ENCODE peak calls at places on chromosomes 7 and 10, in seven cellular contexts. D, U, L, X, W, C and T are unnamed samples.

GRCh38 chr7:159136013-159136412 is 8.7 kb downstream of the VIPR2 start:
- DNase-seq in D (no peak), U (no peak), L (no peak), X (no peak), W (no peak), C (peak; percentile 23), T (no peak)

GRCh38 chr10:64350665-64351064 is 829.5 kb downstream of the REEP3 start:
- DNase-seq in D (no peak), U (no peak), L (no peak), X (no peak), W (no peak), C (no peak), T (no peak)

GRCh38 chr10:110671788-110672579 is 27.8 kb downstream of the RBM20 start:
- DNase-seq in D (peak; percentile 75), U (peak; percentile 88), L (peak; percentile 64), X (peak; percentile 30), W (peak; percentile 78), C (peak; percentile 85), T (peak; percentile 78)

GRCh38 chr10:61974611-61975010 is 73.1 kb downstream of the ARID5B start:
- DNase-seq in D (peak; percentile 53), U (peak; percentile 72), L (no peak), X (peak; percentile 62), W (no peak), C (no peak), T (peak; percentile 31)

GRCh38 chr7:141456298-141456697 is 94.9 kb upstream of the AGK start:
- DNase-seq in D (no peak), U (no peak), L (no peak), X (no peak), W (no peak), C (no peak), T (no peak)

GRCh38 chr10:86387221-86387794 is 20.7 kb upstream of the GRID1 start:
- DNase-seq in D (no peak), U (no peak), L (no peak), X (no peak), W (no peak), C (peak; percentile 38), T (no peak)

GRCh38 chr7:106126170-106126938 is 14.2 kb upstream of the SYPL1 start:
- DNase-seq in D (no peak), U (peak; percentile 19), L (peak; percentile 21), X (no peak), W (no peak), C (no peak), T (no peak)

GRCh38 chr10:3045471-3046209 is 21.7 kb upstream of the PFKP start:
- DNase-seq in D (peak; percentile 64), U (no peak), L (peak; percentile 96), X (peak; percentile 65), W (no peak), C (peak; percentile 89), T (peak; percentile 31)

GRCh38 chr10:21524526-21525366 is 736 bp downstream of the SKIDA1 start:
- DNase-seq in D (no peak), U (no peak), L (peak; percentile 15), X (peak; percentile 55), W (no peak), C (no peak), T (peak; percentile 35)

GRCh38 chr7:8261711-8262695 is at the start of gene ICA1:
- DNase-seq in D (peak; percentile 70), U (peak; percentile 93), L (peak; percentile 89), X (peak; percentile 19), W (no peak), C (peak; percentile 90), T (no peak)

GRCh38 chr7:75757860-75758259 is 14.2 kb downstream of the CCL26 start:
- DNase-seq in D (no peak), U (no peak), L (no peak), X (no peak), W (no peak), C (no peak), T (no peak)

GRCh38 chr10:36141786-36142560 is 499.9 kb upstream of the FZD8 start:
- DNase-seq in D (no peak), U (no peak), L (no peak), X (no peak), W (no peak), C (no peak), T (no peak)

GRCh38 chr10:76453997-76454396 is 1022.6 kb downstream of the LRMDA start:
- DNase-seq in D (no peak), U (no peak), L (no peak), X (no peak), W (no peak), C (no peak), T (no peak)

GRCh38 chr7:132461043-132461592 is 115.2 kb downstream of the PLXNA4 start:
- DNase-seq in D (no peak), U (no peak), L (no peak), X (no peak), W (no peak), C (no peak), T (no peak)

GRCh38 chr10:17805921-17806577 is 3.1 kb upstream of the MRC1 start:
- DNase-seq in D (no peak), U (no peak), L (peak; percentile 12), X (no peak), W (peak; percentile 29), C (no peak), T (no peak)

GRCh38 chr10:70676511-70676910 is 4.2 kb downstream of the ADAMTS14 start:
- DNase-seq in D (no peak), U (no peak), L (no peak), X (no peak), W (no peak), C (no peak), T (no peak)
- TF ChIP-seq CTCF in D (no peak), U (no peak), L (no peak), X (no peak), W (no peak), C (no peak), T (no peak)

GRCh38 chr10:22564060-22564459 is 150.3 kb downstream of the PIP4K2A start:
- DNase-seq in D (no peak), U (no peak), L (no peak), X (no peak), W (no peak), C (no peak), T (no peak)

GRCh38 chr10:22570234-22570633 is 144.1 kb downstream of the PIP4K2A start:
- DNase-seq in D (no peak), U (no peak), L (no peak), X (no peak), W (no peak), C (no peak), T (no peak)

GRCh38 chr10:22573820-22574569 is 140.4 kb downstream of the PIP4K2A start:
- DNase-seq in D (no peak), U (peak; percentile 12), L (no peak), X (no peak), W (peak; percentile 32), C (no peak), T (no peak)

GRCh38 chr10:22570733-22571430 is 143.5 kb downstream of the PIP4K2A start:
- DNase-seq in D (no peak), U (no peak), L (no peak), X (no peak), W (no peak), C (no peak), T (no peak)

DNA sequence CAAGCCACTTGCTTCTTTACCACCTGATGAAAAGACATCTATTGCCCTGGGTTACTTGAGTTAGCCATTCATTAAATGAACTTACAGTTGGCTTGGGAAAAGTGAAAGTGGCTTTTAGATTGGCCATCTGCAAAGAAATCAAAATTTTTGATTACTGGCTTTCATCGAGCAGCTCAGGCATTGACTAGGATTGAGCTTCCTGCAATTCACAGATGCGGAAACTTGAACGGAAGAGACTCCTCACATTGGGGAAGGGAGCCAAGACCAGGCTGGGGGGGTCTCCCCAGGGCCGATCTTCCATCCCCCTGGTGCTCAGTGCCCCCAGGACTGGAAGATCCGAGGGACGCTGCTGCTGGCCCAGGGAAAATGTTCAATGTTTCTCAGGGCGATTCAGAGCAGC is 145.4 kb downstream of the PIP4K2A start:
- DNase-seq in D (no peak), U (no peak), L (no peak), X (no peak), W (no peak), C (no peak), T (no peak)
- H3K36me3 ChIP-seq in D (peaks cover 39% of the 10 kb centered on the region), U (peaks cover 6% of the 10 kb centered on the region), L (no peaks in the 10 kb centered on the region), X (peaks cover 2% of the 10 kb centered on the region), W (peaks cover 11% of the 10 kb centered on the region), C (peaks cover 38% of the 10 kb centered on the region), T (no peaks in the 10 kb centered on the region)

GRCh38 chr7:1449501-1449900 is 9.8 kb downstream of the MICALL2 start:
- DNase-seq in D (no peak), U (no peak), L (no peak), X (no peak), W (no peak), C (no peak), T (no peak)

GRCh38 chr7:1447551-1448244 is 11.6 kb downstream of the MICALL2 start:
- DNase-seq in D (no peak), U (no peak), L (no peak), X (no peak), W (no peak), C (no peak), T (no peak)

GRCh38 chr7:1449951-1450350 is 9.3 kb downstream of the MICALL2 start:
- DNase-seq in D (no peak), U (no peak), L (no peak), X (no peak), W (no peak), C (no peak), T (no peak)

GRCh38 chr7:1450431-1450830 is 8.8 kb downstream of the MICALL2 start:
- DNase-seq in D (no peak), U (no peak), L (no peak), X (no peak), W (no peak), C (no peak), T (no peak)

DNA sequence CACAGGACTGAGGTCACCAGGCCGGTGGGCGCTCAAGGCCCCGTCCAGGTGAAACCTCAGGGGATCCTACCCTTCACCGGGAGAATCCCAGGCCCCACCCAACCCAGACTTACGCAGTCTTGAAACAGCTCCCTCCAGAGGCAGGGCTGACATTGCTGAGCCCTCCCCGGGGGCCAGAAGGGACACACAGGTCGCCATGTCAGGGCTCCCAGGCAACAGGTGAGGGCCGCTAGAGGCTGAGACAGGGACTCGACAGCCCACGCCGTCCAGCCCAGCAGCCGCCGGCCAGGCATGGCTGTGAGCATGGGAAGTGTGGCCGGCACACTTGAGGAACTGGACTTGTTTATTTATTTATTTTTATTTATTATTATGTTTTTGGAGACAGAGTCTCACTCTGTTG is 10.3 kb downstream of the MICALL2 start:
- DNase-seq in D (no peak), U (no peak), L (no peak), X (no peak), W (no peak), C (no peak), T (no peak)
- TF ChIP-seq CTCF in D (no peak), U (no peak), L (no peak), X (no peak), W (peak; percentile 20), C (no peak), T (no peak)

GRCh38 chr10:71828702-71829101 is 22.3 kb downstream of the PSAP start:
- DNase-seq in D (no peak), U (no peak), L (no peak), X (no peak), W (no peak), C (no peak), T (no peak)

GRCh38 chr10:71829171-71829570 is 21.9 kb downstream of the PSAP start:
- DNase-seq in D (no peak), U (no peak), L (no peak), X (no peak), W (no peak), C (no peak), T (no peak)

GRCh38 chr10:71832967-71833366 is 18.1 kb downstream of the PSAP start:
- DNase-seq in D (no peak), U (no peak), L (no peak), X (no peak), W (no peak), C (no peak), T (no peak)

GRCh38 chr10:71831646-71832552 is 19.2 kb downstream of the PSAP start:
- DNase-seq in D (no peak), U (no peak), L (peak; percentile 63), X (no peak), W (no peak), C (no peak), T (no peak)

GRCh38 chr10:71830726-71831125 is 20.3 kb downstream of the PSAP start:
- DNase-seq in D (no peak), U (no peak), L (peak; percentile 67), X (no peak), W (no peak), C (no peak), T (no peak)
- H3K36me3 ChIP-seq in D (peaks cover 80% of the 10 kb centered on the region), U (peaks cover 78% of the 10 kb centered on the region), L (peaks cover 38% of the 10 kb centered on the region), X (no peaks in the 10 kb centered on the region), W (peaks cover 35% of the 10 kb centered on the region), C (peaks cover 81% of the 10 kb centered on the region), T (peaks cover 7% of the 10 kb centered on the region)